ENCODE peak calls at places on chromosomes 7 and 10, in eight cellular contexts. D is H54, U is heart left ventricle, E is SW480, Z is fibroblast of lung, N is fibroblast of mammary gland, F is neural progenitor cell, V is GM10248. B is an unnamed sample.

GRCh38 chr7:108015740-108016139 is 12.8 kb upstream of the LAMB1 start:
- DNase-seq in D (no peak), U (no peak), E (no peak), Z (peak), N (no peak), F (no peak), V (no peak), B (no peak)

GRCh38 chr7:30983914-30984247 is 20.1 kb downstream of the GHRHR start:
- DNase-seq in D (no peak), U (no peak), E (no peak), Z (no peak), N (no peak), F (no peak), V (no peak), B (no peak)

GRCh38 chr7:85275204-85275603 is 88.3 kb upstream of the SEMA3D start:
- DNase-seq in D (no peak), U (no peak), E (no peak), Z (no peak), N (no peak), F (no peak), V (no peak), B (no peak)

GRCh38 chr7:158973440-158973839 is 117.1 kb downstream of the DYNC2I1 start:
- DNase-seq in D (no peak), U (peak), E (no peak), Z (no peak), N (no peak), F (peak), V (no peak), B (peak)

GRCh38 chr10:1525354-1526162 is 211.8 kb downstream of the ADARB2 start:
- DNase-seq in D (no peak), U (no peak), E (no peak), Z (no peak), N (no peak), F (no peak), V (no peak), B (no peak)

GRCh38 chr10:67864560-67865371 is 19.7 kb upstream of the SIRT1 start:
- DNase-seq in D (no peak), U (no peak), E (no peak), Z (no peak), N (no peak), F (no peak), V (no peak), B (no peak)

GRCh38 chr7:151540146-151540545 is 20.5 kb upstream of the RHEB start:
- DNase-seq in D (no peak), U (no peak), E (no peak), Z (no peak), N (no peak), F (no peak), V (no peak), B (no peak)

GRCh38 chr7:13414181-13414580 is 575.3 kb downstream of the ETV1 start:
- DNase-seq in D (no peak), U (no peak), E (no peak), Z (no peak), N (no peak), F (no peak), V (no peak), B (no peak)

GRCh38 chr7:157573244-157573643 is 236.4 kb downstream of the DNAJB6 start:
- DNase-seq in D (peak), U (no peak), E (no peak), Z (no peak), N (no peak), F (no peak), V (no peak), B (no peak)

GRCh38 chr10:48608926-48609325 is 4.1 kb upstream of the ARHGAP22 start:
- DNase-seq in D (no peak), U (no peak), E (no peak), Z (no peak), N (peak), F (no peak), V (no peak), B (no peak)

GRCh38 chr10:31490858-31491504 is 172.0 kb downstream of the ZEB1 start:
- DNase-seq in D (no peak), U (no peak), E (peak), Z (peak), N (peak), F (peak), V (no peak), B (peak)

GRCh38 chr7:112023786-112024185 is 182.4 kb downstream of the DOCK4 start:
- DNase-seq in D (no peak), U (no peak), E (no peak), Z (no peak), N (no peak), F (no peak), V (no peak), B (no peak)

GRCh38 chr10:128147669-128148068 is 21.4 kb upstream of the MKI67 start:
- DNase-seq in D (no peak), U (no peak), E (no peak), Z (peak), N (peak), F (no peak), V (no peak), B (no peak)

GRCh38 chr10:132539894-132540293 is 2.3 kb downstream of the INPP5A start:
- DNase-seq in D (peak), U (no peak), E (peak), Z (peak), N (peak), F (no peak), V (no peak), B (no peak)

GRCh38 chr10:103852856-103853255 is 2.5 kb downstream of the SH3PXD2A start:
- DNase-seq in D (no peak), U (no peak), E (no peak), Z (no peak), N (peak), F (no peak), V (no peak), B (no peak)

GRCh38 chr10:75210193-75211006 is at the start of gene VDAC2:
- DNase-seq in D (peak), U (peak), E (peak), Z (peak), N (peak), F (peak), V (peak), B (peak)

GRCh38 chr7:136138991-136139390 is 161.8 kb upstream of the MTPN start:
- DNase-seq in D (no peak), U (no peak), E (no peak), Z (no peak), N (no peak), F (no peak), V (no peak), B (no peak)

GRCh38 chr7:117322741-117323584 is at the start of gene WNT2:
- DNase-seq in D (no peak), U (no peak), E (no peak), Z (peak), N (no peak), F (peak), V (no peak), B (peak)

GRCh38 chr7:47418910-47419309 is 163.0 kb downstream of the TNS3 start:
- DNase-seq in D (peak), U (no peak), E (peak), Z (peak), N (peak), F (no peak), V (no peak), B (no peak)

GRCh38 chr7:100629117-100629711 is 12.1 kb downstream of the TFR2 start:
- DNase-seq in D (peak), U (no peak), E (peak), Z (no peak), N (peak), F (peak), V (no peak), B (peak)

GRCh38 chr7:14073988-14074387 is 84.5 kb upstream of the ETV1 start:
- DNase-seq in D (no peak), U (no peak), E (no peak), Z (peak), N (no peak), F (no peak), V (no peak), B (no peak)

GRCh38 chr10:117997673-117998072 is 49.1 kb downstream of the RAB11FIP2 start:
- DNase-seq in D (no peak), U (no peak), E (no peak), Z (no peak), N (no peak), F (no peak), V (no peak), B (no peak)

GRCh38 chr10:70596110-70596798 is 6.3 kb downstream of the PRF1 start:
- DNase-seq in D (no peak), U (no peak), E (peak), Z (no peak), N (no peak), F (no peak), V (no peak), B (no peak)

GRCh38 chr7:77316219-77316978 is 99.8 kb downstream of the GSAP start:
- DNase-seq in D (no peak), U (no peak), E (no peak), Z (no peak), N (peak), F (no peak), V (no peak), B (no peak)

GRCh38 chr10:70579234-70580002 is 23.1 kb downstream of the PRF1 start:
- DNase-seq in D (no peak), U (no peak), E (peak), Z (no peak), N (no peak), F (no peak), V (no peak), B (no peak)

GRCh38 chr10:132333386-132333785 is 1.4 kb downstream of the LRRC27 start:
- DNase-seq in D (no peak), U (no peak), E (no peak), Z (no peak), N (no peak), F (no peak), V (no peak), B (no peak)

GRCh38 chr7:141715794-141716689 is 7.9 kb downstream of the WEE2 start:
- DNase-seq in D (no peak), U (no peak), E (no peak), Z (no peak), N (no peak), F (no peak), V (no peak), B (no peak)

B was measured in nephron progenitor cell.